ENCODE peak calls at places on chromosomes 6 and 20, in ten cellular contexts. N is ovary, R is A549, K is HepG2, S is K562, U is tibial nerve, T is transverse colon, V is SK-N-SH, D is stomach, Z is H1. G is an unnamed sample. For H3K4me1, the result is how much of the 10 kb centered on the place peaks cover.

GRCh38 chr6:13624871-13625288 is 9.7 kb downstream of the NOL7 start:
- DNase-seq in N (no peak), R (peak), K (peak), S (peak), U (no peak), T (no peak), V (peak), D (no peak), Z (peak), G (no peak)

GRCh38 chr6:44176935-44177509 is 18.4 kb downstream of the CAPN11 start:
- DNase-seq in N (no peak), R (no peak), K (no peak), S (no peak), U (no peak), T (no peak), V (no peak), D (no peak), Z (no peak), G (no peak)

GRCh38 chr20:47502801-47503239 is 1.1 kb downstream of the NCOA3 start:
- DNase-seq in N (no peak), R (peak), K (peak), S (no peak), U (no peak), T (no peak), V (peak), D (no peak), Z (no peak), G (no peak)

GRCh38 chr6:158067436-158068015 is 85.9 kb downstream of the SYNJ2 start:
- DNase-seq in N (no peak), R (no peak), K (no peak), S (no peak), U (no peak), T (no peak), V (no peak), D (no peak), Z (no peak), G (no peak)

GRCh38 chr20:43375586-43375985 is 82.1 kb upstream of the SRSF6 start:
- DNase-seq in N (no peak), R (no peak), K (no peak), S (no peak), U (no peak), T (no peak), V (no peak), D (no peak), Z (no peak), G (no peak)

GRCh38 chr6:157974341-157974894 is 7.2 kb upstream of the SYNJ2 start:
- DNase-seq in N (no peak), R (no peak), K (no peak), S (no peak), U (no peak), T (no peak), V (no peak), D (no peak), Z (no peak), G (no peak)

GRCh38 chr6:107083921-107084320 is 31.4 kb downstream of the BEND3 start:
- DNase-seq in N (no peak), R (no peak), K (no peak), S (no peak), U (no peak), T (no peak), V (no peak), D (no peak), Z (no peak), G (no peak)

GRCh38 chr20:52789716-52790115 is 182.4 kb upstream of the TSHZ2 start:
- DNase-seq in N (no peak), R (no peak), K (no peak), S (no peak), U (no peak), T (no peak), V (no peak), D (no peak), Z (no peak), G (no peak)

GRCh38 chr6:114218421-114218820 is 124.4 kb downstream of the HS3ST5 start:
- DNase-seq in N (no peak), R (no peak), K (no peak), S (no peak), U (no peak), T (no peak), V (no peak), D (no peak), Z (no peak), G (no peak)

DNA sequence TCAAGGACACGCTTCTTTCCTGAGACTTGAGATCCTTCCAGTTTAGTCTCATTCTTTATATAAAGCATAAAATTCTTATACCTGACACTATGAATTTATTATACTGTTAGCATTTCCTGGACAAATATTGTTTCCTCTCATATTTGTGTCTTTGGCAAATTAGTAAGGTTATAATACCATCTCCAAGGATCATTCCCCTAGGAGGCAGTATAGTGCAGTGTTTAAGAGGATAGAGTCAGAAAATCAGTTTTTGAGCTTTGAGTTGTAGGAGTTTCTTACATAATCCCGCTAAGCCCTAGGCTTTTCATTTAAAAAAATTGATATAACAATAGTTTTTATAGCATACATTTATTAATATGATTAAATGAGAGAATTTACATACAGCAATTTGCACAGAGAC is 510.8 kb downstream of the TENT5A start:
- DNase-seq in N (no peak), R (peak), K (peak), S (no peak), U (no peak), T (no peak), V (peak), D (no peak), Z (no peak), G (no peak)
- TF ChIP-seq EP300 in N (no peak), R (no peak), K (no peak), S (no peak), U (no peak), T (no peak), V (no peak), D (no peak), Z (no peak), G (no peak)

GRCh38 chr20:51533291-51534172 is 9.0 kb downstream of the NFATC2 start:
- DNase-seq in N (no peak), R (no peak), K (peak), S (no peak), U (no peak), T (no peak), V (no peak), D (no peak), Z (no peak), G (no peak)
- H3K4me1 ChIP-seq in N (under half), R (under half), K (under half), S (under half), U (under half), T (under half), V (under half), D (half or more), Z (under half), G (under half)

GRCh38 chr20:57436223-57436545 is 45.0 kb downstream of the RBM38 start:
- DNase-seq in N (no peak), R (no peak), K (no peak), S (no peak), U (no peak), T (no peak), V (no peak), D (no peak), Z (no peak), G (no peak)
- TF ChIP-seq EP300 in N (no peak), R (no peak), K (no peak), S (no peak), U (no peak), T (no peak), V (no peak), D (no peak), Z (no peak), G (no peak)

GRCh38 chr20:45012682-45013302 is 46.5 kb downstream of the STK4 start:
- DNase-seq in N (no peak), R (no peak), K (no peak), S (no peak), U (no peak), T (no peak), V (no peak), D (no peak), Z (no peak), G (no peak)

GRCh38 chr20:45008521-45009049 is 42.3 kb downstream of the STK4 start:
- DNase-seq in N (no peak), R (no peak), K (no peak), S (no peak), U (no peak), T (no peak), V (no peak), D (no peak), Z (no peak), G (no peak)

GRCh38 chr20:45014671-45015415 is 48.5 kb downstream of the STK4 start:
- DNase-seq in N (no peak), R (no peak), K (no peak), S (no peak), U (no peak), T (no peak), V (no peak), D (no peak), Z (no peak), G (no peak)

GRCh38 chr20:45010399-45010828 is 44.1 kb downstream of the STK4 start:
- DNase-seq in N (no peak), R (no peak), K (no peak), S (no peak), U (no peak), T (no peak), V (no peak), D (no peak), Z (no peak), G (no peak)

DNA sequence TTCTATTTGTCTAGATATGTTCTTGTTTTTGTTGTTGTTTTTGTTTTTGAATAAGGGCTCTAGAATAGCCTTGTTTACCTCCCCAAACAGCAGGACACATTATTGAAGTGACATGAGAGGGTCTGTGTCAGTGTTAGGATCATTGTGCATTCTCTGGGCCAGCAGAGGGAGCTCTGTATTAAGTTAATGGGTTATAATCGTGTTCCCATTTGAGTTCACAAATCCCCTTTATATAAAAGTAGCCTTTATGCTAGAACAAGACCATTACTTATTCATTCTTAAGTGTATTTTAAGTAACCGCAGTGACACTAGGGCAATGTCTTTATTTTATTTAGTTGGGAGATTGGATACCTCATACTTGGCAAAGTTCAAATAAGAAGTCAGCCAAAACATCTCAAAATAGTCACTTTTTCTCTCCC is 44.8 kb downstream of the STK4 start:
- DNase-seq in N (peak), R (peak), K (peak), S (peak), U (peak), T (peak), V (peak), D (peak), Z (no peak), G (peak)
- H3K4me1 ChIP-seq in N (under half), R (under half), K (under half), S (under half), U (under half), T (under half), V (under half), D (under half), Z (under half), G (under half)

DNA sequence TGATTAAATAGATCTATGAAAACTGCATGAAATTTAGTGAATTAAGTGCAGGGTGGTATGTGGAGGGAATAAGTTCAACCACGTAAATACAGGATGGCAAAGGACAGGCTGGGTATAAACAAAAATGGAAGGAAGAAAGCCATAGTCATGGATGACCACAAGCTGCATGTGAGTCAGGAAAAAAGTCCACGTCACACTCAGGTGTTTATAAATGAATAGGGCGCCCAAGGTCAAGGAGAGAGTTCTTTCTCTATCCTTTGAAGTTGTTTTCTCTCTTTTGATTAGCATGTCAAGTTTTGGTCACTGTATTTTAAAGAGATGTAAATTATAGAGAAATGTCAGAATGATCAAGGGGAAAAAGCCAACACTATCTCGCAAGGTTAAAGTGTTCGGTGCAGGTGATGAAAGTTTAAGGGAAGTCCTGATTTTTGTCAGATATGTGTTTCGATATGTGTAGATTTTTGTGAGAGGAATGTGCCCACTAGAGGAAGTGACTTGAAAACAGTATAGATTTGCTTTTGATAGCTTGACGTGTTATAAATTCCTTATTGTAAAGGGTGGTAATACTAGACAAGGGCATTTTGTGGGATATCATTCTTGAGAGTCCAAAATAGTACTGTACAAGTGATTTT is 58.7 kb downstream of the MAP3K4 start:
- DNase-seq in N (no peak), R (no peak), K (no peak), S (no peak), U (no peak), T (no peak), V (no peak), D (no peak), Z (no peak), G (no peak)
- TF ChIP-seq EP300 in N (no peak), R (no peak), K (no peak), S (no peak), U (no peak), T (no peak), V (no peak), D (no peak), Z (no peak), G (no peak)

GRCh38 chr6:163536770-163537169 is 122.3 kb downstream of the QKI start:
- DNase-seq in N (no peak), R (no peak), K (no peak), S (no peak), U (no peak), T (no peak), V (no peak), D (no peak), Z (no peak), G (no peak)
- H3K4me1 ChIP-seq in N (under half), R (half or more), K (under half), S (under half), U (half or more), T (under half), V (under half), D (half or more), Z (under half), G (under half)